ENCODE peak calls at places on chromosomes 13 and 19, in six cellular contexts. One of them, this sample, is unnamed.

GRCh38 chr13:62234780-62235530 is 819.3 kb upstream of the PCDH20 start:
- DNase-seq in activated T-helper 1 cell treated with Interleukin-2 at 50 U/mL for 16 hours: no peak
- DNase-seq in ELR: no peak
- DNase-seq in T1000: no peak
- DNase-seq in OCI-LY7: no peak
- DNase-seq in HEK293T: no peak
- DNase-seq in this sample: no peak

GRCh38 chr13:27354379-27354778 is 70.0 kb upstream of the GTF3A start:
- DNase-seq in activated T-helper 1 cell treated with Interleukin-2 at 50 U/mL for 16 hours: no peak
- DNase-seq in ELR: peak
- DNase-seq in T1000: no peak
- DNase-seq in OCI-LY7: no peak
- DNase-seq in HEK293T: no peak
- DNase-seq in this sample: no peak

GRCh38 chr13:19984430-19985218 is 26.1 kb downstream of the ZMYM2 start:
- DNase-seq in activated T-helper 1 cell treated with Interleukin-2 at 50 U/mL for 16 hours: no peak
- DNase-seq in ELR: peak
- DNase-seq in T1000: no peak
- DNase-seq in OCI-LY7: peak
- DNase-seq in HEK293T: peak
- DNase-seq in this sample: no peak

GRCh38 chr19:9847087-9847671 is 12.1 kb downstream of the PIN1 start:
- DNase-seq in activated T-helper 1 cell treated with Interleukin-2 at 50 U/mL for 16 hours: no peak
- DNase-seq in ELR: peak
- DNase-seq in T1000: peak
- DNase-seq in OCI-LY7: no peak
- DNase-seq in HEK293T: peak
- DNase-seq in this sample: no peak

GRCh38 chr19:30540671-30541210 is 168.6 kb downstream of the ZNF536 start:
- DNase-seq in activated T-helper 1 cell treated with Interleukin-2 at 50 U/mL for 16 hours: no peak
- DNase-seq in ELR: no peak
- DNase-seq in T1000: no peak
- DNase-seq in OCI-LY7: peak
- DNase-seq in HEK293T: no peak
- DNase-seq in this sample: peak

GRCh38 chr13:59422646-59423045 is 741.1 kb downstream of the DIAPH3 start:
- DNase-seq in activated T-helper 1 cell treated with Interleukin-2 at 50 U/mL for 16 hours: no peak
- DNase-seq in ELR: no peak
- DNase-seq in T1000: no peak
- DNase-seq in OCI-LY7: no peak
- DNase-seq in HEK293T: no peak
- DNase-seq in this sample: no peak

GRCh38 chr19:46990998-46991676 is 28.5 kb upstream of the NPAS1 start:
- DNase-seq in activated T-helper 1 cell treated with Interleukin-2 at 50 U/mL for 16 hours: peak
- DNase-seq in ELR: peak
- DNase-seq in T1000: peak
- DNase-seq in OCI-LY7: peak
- DNase-seq in HEK293T: peak
- DNase-seq in this sample: peak

GRCh38 chr13:37878496-37878895 is 8.9 kb upstream of the TRPC4 start:
- DNase-seq in activated T-helper 1 cell treated with Interleukin-2 at 50 U/mL for 16 hours: no peak
- DNase-seq in ELR: peak
- DNase-seq in T1000: no peak
- DNase-seq in OCI-LY7: no peak
- DNase-seq in HEK293T: no peak
- DNase-seq in this sample: no peak

GRCh38 chr19:7871280-7871529 is 3.0 kb downstream of the PRR36 start:
- DNase-seq in activated T-helper 1 cell treated with Interleukin-2 at 50 U/mL for 16 hours: no peak
- DNase-seq in ELR: no peak
- DNase-seq in T1000: no peak
- DNase-seq in OCI-LY7: peak
- DNase-seq in HEK293T: no peak
- DNase-seq in this sample: no peak

GRCh38 chr13:36839981-36840380 is 21.0 kb downstream of the RFXAP start:
- DNase-seq in activated T-helper 1 cell treated with Interleukin-2 at 50 U/mL for 16 hours: no peak
- DNase-seq in ELR: no peak
- DNase-seq in T1000: no peak
- DNase-seq in OCI-LY7: no peak
- DNase-seq in HEK293T: no peak
- DNase-seq in this sample: no peak

GRCh38 chr13:108787709-108788394 is 158.4 kb downstream of the MYO16 start:
- DNase-seq in activated T-helper 1 cell treated with Interleukin-2 at 50 U/mL for 16 hours: no peak
- DNase-seq in ELR: no peak
- DNase-seq in T1000: no peak
- DNase-seq in OCI-LY7: no peak
- DNase-seq in HEK293T: no peak
- DNase-seq in this sample: no peak

GRCh38 chr19:41821003-41821735 is 23.3 kb downstream of the LYPD4 start:
- DNase-seq in activated T-helper 1 cell treated with Interleukin-2 at 50 U/mL for 16 hours: peak
- DNase-seq in ELR: peak
- DNase-seq in T1000: no peak
- DNase-seq in OCI-LY7: peak
- DNase-seq in HEK293T: peak
- DNase-seq in this sample: no peak

GRCh38 chr13:53151692-53152421 is 123.2 kb downstream of the OLFM4 start:
- DNase-seq in activated T-helper 1 cell treated with Interleukin-2 at 50 U/mL for 16 hours: no peak
- DNase-seq in ELR: peak
- DNase-seq in T1000: peak
- DNase-seq in OCI-LY7: peak
- DNase-seq in HEK293T: peak
- DNase-seq in this sample: no peak

GRCh38 chr13:109844396-109844795 is 58.0 kb upstream of the IRS2 start:
- DNase-seq in activated T-helper 1 cell treated with Interleukin-2 at 50 U/mL for 16 hours: no peak
- DNase-seq in ELR: peak
- DNase-seq in T1000: no peak
- DNase-seq in OCI-LY7: no peak
- DNase-seq in HEK293T: no peak
- DNase-seq in this sample: no peak

GRCh38 chr13:113411216-113412023 is 41.9 kb downstream of the ADPRHL1 start:
- DNase-seq in activated T-helper 1 cell treated with Interleukin-2 at 50 U/mL for 16 hours: no peak
- DNase-seq in ELR: peak
- DNase-seq in T1000: peak
- DNase-seq in OCI-LY7: no peak
- DNase-seq in HEK293T: no peak
- DNase-seq in this sample: peak

GRCh38 chr19:31266196-31266595 is 83.0 kb downstream of the TSHZ3 start:
- DNase-seq in activated T-helper 1 cell treated with Interleukin-2 at 50 U/mL for 16 hours: no peak
- DNase-seq in ELR: no peak
- DNase-seq in T1000: no peak
- DNase-seq in OCI-LY7: no peak
- DNase-seq in HEK293T: no peak
- DNase-seq in this sample: no peak

GRCh38 chr13:60139272-60139671 is 24.5 kb downstream of the DIAPH3 start:
- DNase-seq in activated T-helper 1 cell treated with Interleukin-2 at 50 U/mL for 16 hours: no peak
- DNase-seq in ELR: peak
- DNase-seq in T1000: no peak
- DNase-seq in OCI-LY7: no peak
- DNase-seq in HEK293T: no peak
- DNase-seq in this sample: no peak

GRCh38 chr19:14300281-14300680 is 81.0 kb upstream of the ADGRE5 start:
- DNase-seq in activated T-helper 1 cell treated with Interleukin-2 at 50 U/mL for 16 hours: no peak
- DNase-seq in ELR: no peak
- DNase-seq in T1000: no peak
- DNase-seq in OCI-LY7: peak
- DNase-seq in HEK293T: no peak
- DNase-seq in this sample: no peak

GRCh38 chr19:43780706-43781525 is at the start of gene KCNN4:
- DNase-seq in activated T-helper 1 cell treated with Interleukin-2 at 50 U/mL for 16 hours: peak
- DNase-seq in ELR: peak
- DNase-seq in T1000: peak
- DNase-seq in OCI-LY7: peak
- DNase-seq in HEK293T: no peak
- DNase-seq in this sample: no peak

GRCh38 chr13:114015608-114016295 is 41.9 kb upstream of the C13orf46 start:
- DNase-seq in activated T-helper 1 cell treated with Interleukin-2 at 50 U/mL for 16 hours: no peak
- DNase-seq in ELR: no peak
- DNase-seq in T1000: peak
- DNase-seq in OCI-LY7: no peak
- DNase-seq in HEK293T: no peak
- DNase-seq in this sample: peak

GRCh38 chr13:95002126-95002525 is 289.8 kb upstream of the SOX21 start:
- DNase-seq in activated T-helper 1 cell treated with Interleukin-2 at 50 U/mL for 16 hours: no peak
- DNase-seq in ELR: no peak
- DNase-seq in T1000: no peak
- DNase-seq in OCI-LY7: no peak
- DNase-seq in HEK293T: no peak
- DNase-seq in this sample: no peak

GRCh38 chr19:46180701-46181385 is 32.8 kb downstream of the IGFL2 start:
- DNase-seq in activated T-helper 1 cell treated with Interleukin-2 at 50 U/mL for 16 hours: no peak
- DNase-seq in ELR: peak
- DNase-seq in T1000: peak
- DNase-seq in OCI-LY7: no peak
- DNase-seq in HEK293T: no peak
- DNase-seq in this sample: peak

GRCh38 chr13:85616275-85616674 is 182.9 kb downstream of the SLITRK6 start:
- DNase-seq in activated T-helper 1 cell treated with Interleukin-2 at 50 U/mL for 16 hours: no peak
- DNase-seq in ELR: peak
- DNase-seq in T1000: no peak
- DNase-seq in OCI-LY7: no peak
- DNase-seq in HEK293T: no peak
- DNase-seq in this sample: no peak

GRCh38 chr19:49573451-49573850 is 6.9 kb downstream of the NOSIP start:
- DNase-seq in activated T-helper 1 cell treated with Interleukin-2 at 50 U/mL for 16 hours: no peak
- DNase-seq in ELR: no peak
- DNase-seq in T1000: no peak
- DNase-seq in OCI-LY7: no peak
- DNase-seq in HEK293T: no peak
- DNase-seq in this sample: no peak

GRCh38 chr13:52463526-52463925 is 8.2 kb downstream of the CKAP2 start:
- DNase-seq in activated T-helper 1 cell treated with Interleukin-2 at 50 U/mL for 16 hours: no peak
- DNase-seq in ELR: no peak
- DNase-seq in T1000: no peak
- DNase-seq in OCI-LY7: no peak
- DNase-seq in HEK293T: no peak
- DNase-seq in this sample: no peak

GRCh38 chr13:48603375-48603774 is 50.4 kb upstream of the CYSLTR2 start:
- DNase-seq in activated T-helper 1 cell treated with Interleukin-2 at 50 U/mL for 16 hours: no peak
- DNase-seq in ELR: no peak
- DNase-seq in T1000: no peak
- DNase-seq in OCI-LY7: no peak
- DNase-seq in HEK293T: no peak
- DNase-seq in this sample: no peak

GRCh38 chr13:105037064-105037463 is 1498.4 kb downstream of the EFNB2 start:
- DNase-seq in activated T-helper 1 cell treated with Interleukin-2 at 50 U/mL for 16 hours: no peak
- DNase-seq in ELR: peak
- DNase-seq in T1000: no peak
- DNase-seq in OCI-LY7: no peak
- DNase-seq in HEK293T: no peak
- DNase-seq in this sample: no peak

This sample was measured in lower leg skin.